ENCODE peak calls at places on chromosomes 16 and 17, in ten cellular contexts. One of them, this sample, is unnamed.

GRCh38 chr17:34375598-34375997 is 12.6 kb upstream of the CCL1 start:
- DNase-seq in A549: no peak
- DNase-seq in WTC11: no peak
- DNase-seq in ascending aorta: peak
- DNase-seq in astrocyte of the spinal cord: no peak
- DNase-seq in transverse colon: no peak
- DNase-seq in nephron progenitor cell: no peak
- DNase-seq in cardiac muscle cell: no peak
- DNase-seq in AG04449: no peak
- DNase-seq in heart left ventricle: no peak
- DNase-seq in this sample: no peak

GRCh38 chr16:49701867-49702494 is 153.9 kb downstream of the ZNF423 start:
- DNase-seq in WTC11: peak
- DNase-seq in astrocyte of the spinal cord: peak
- DNase-seq in nephron progenitor cell: peak
- DNase-seq in transverse colon: peak
- DNase-seq in heart left ventricle: peak
- DNase-seq in cardiac muscle cell: peak
- DNase-seq in A549: no peak
- DNase-seq in AG04449: no peak
- DNase-seq in ascending aorta: peak
- DNase-seq in this sample: peak

GRCh38 chr16:55849536-55849935 is 16.6 kb upstream of the CES1 start:
- DNase-seq in AG04449: no peak
- DNase-seq in astrocyte of the spinal cord: no peak
- DNase-seq in WTC11: no peak
- DNase-seq in A549: no peak
- DNase-seq in ascending aorta: no peak
- DNase-seq in heart left ventricle: no peak
- DNase-seq in nephron progenitor cell: no peak
- DNase-seq in cardiac muscle cell: no peak
- DNase-seq in transverse colon: no peak
- DNase-seq in this sample: no peak

GRCh38 chr17:21129023-21129681 is 2.4 kb downstream of the DHRS7B start:
- DNase-seq in heart left ventricle: no peak
- DNase-seq in A549: peak
- DNase-seq in ascending aorta: no peak
- DNase-seq in astrocyte of the spinal cord: peak
- DNase-seq in WTC11: no peak
- DNase-seq in cardiac muscle cell: peak
- DNase-seq in AG04449: peak
- DNase-seq in nephron progenitor cell: no peak
- DNase-seq in transverse colon: no peak
- DNase-seq in this sample: no peak

GRCh38 chr17:80799553-80800403 is 191.9 kb upstream of the CHMP6 start:
- DNase-seq in ascending aorta: peak
- DNase-seq in transverse colon: no peak
- DNase-seq in WTC11: no peak
- DNase-seq in A549: no peak
- DNase-seq in nephron progenitor cell: no peak
- DNase-seq in astrocyte of the spinal cord: no peak
- DNase-seq in cardiac muscle cell: no peak
- DNase-seq in heart left ventricle: no peak
- DNase-seq in AG04449: no peak
- DNase-seq in this sample: no peak

GRCh38 chr17:49401971-49402491 is 12.7 kb downstream of the PHB1 start:
- DNase-seq in WTC11: no peak
- DNase-seq in transverse colon: no peak
- DNase-seq in AG04449: no peak
- DNase-seq in astrocyte of the spinal cord: no peak
- DNase-seq in heart left ventricle: no peak
- DNase-seq in A549: no peak
- DNase-seq in ascending aorta: no peak
- DNase-seq in nephron progenitor cell: no peak
- DNase-seq in cardiac muscle cell: no peak
- DNase-seq in this sample: peak

GRCh38 chr17:16374129-16374528 is 6.8 kb upstream of the UBB start:
- DNase-seq in transverse colon: peak
- DNase-seq in WTC11: no peak
- DNase-seq in A549: no peak
- DNase-seq in heart left ventricle: no peak
- DNase-seq in AG04449: peak
- DNase-seq in ascending aorta: peak
- DNase-seq in cardiac muscle cell: no peak
- DNase-seq in nephron progenitor cell: no peak
- DNase-seq in astrocyte of the spinal cord: peak
- DNase-seq in this sample: no peak

GRCh38 chr16:30354423-30355143 is 525 bp downstream of the CD2BP2 start:
- DNase-seq in nephron progenitor cell: peak
- DNase-seq in A549: no peak
- DNase-seq in heart left ventricle: peak
- DNase-seq in AG04449: no peak
- DNase-seq in WTC11: peak
- DNase-seq in cardiac muscle cell: peak
- DNase-seq in ascending aorta: no peak
- DNase-seq in transverse colon: peak
- DNase-seq in astrocyte of the spinal cord: no peak
- DNase-seq in this sample: no peak

GRCh38 chr17:22310717-22311686 is 618.7 kb downstream of the KCNJ18 start:
- DNase-seq in WTC11: peak
- DNase-seq in cardiac muscle cell: no peak
- DNase-seq in ascending aorta: no peak
- DNase-seq in nephron progenitor cell: no peak
- DNase-seq in transverse colon: no peak
- DNase-seq in astrocyte of the spinal cord: no peak
- DNase-seq in AG04449: no peak
- DNase-seq in A549: peak
- DNase-seq in heart left ventricle: no peak
- DNase-seq in this sample: no peak

GRCh38 chr17:56478836-56479447 is 114.6 kb upstream of the NOG start:
- DNase-seq in cardiac muscle cell: peak
- DNase-seq in nephron progenitor cell: no peak
- DNase-seq in heart left ventricle: no peak
- DNase-seq in WTC11: peak
- DNase-seq in transverse colon: no peak
- DNase-seq in AG04449: no peak
- DNase-seq in ascending aorta: no peak
- DNase-seq in A549: peak
- DNase-seq in astrocyte of the spinal cord: peak
- DNase-seq in this sample: no peak

GRCh38 chr17:82687375-82687861 is 11.1 kb downstream of the RAB40B start:
- DNase-seq in transverse colon: no peak
- DNase-seq in heart left ventricle: no peak
- DNase-seq in A549: peak
- DNase-seq in nephron progenitor cell: no peak
- DNase-seq in astrocyte of the spinal cord: no peak
- DNase-seq in cardiac muscle cell: no peak
- DNase-seq in WTC11: no peak
- DNase-seq in ascending aorta: no peak
- DNase-seq in AG04449: no peak
- DNase-seq in this sample: no peak

DNA sequence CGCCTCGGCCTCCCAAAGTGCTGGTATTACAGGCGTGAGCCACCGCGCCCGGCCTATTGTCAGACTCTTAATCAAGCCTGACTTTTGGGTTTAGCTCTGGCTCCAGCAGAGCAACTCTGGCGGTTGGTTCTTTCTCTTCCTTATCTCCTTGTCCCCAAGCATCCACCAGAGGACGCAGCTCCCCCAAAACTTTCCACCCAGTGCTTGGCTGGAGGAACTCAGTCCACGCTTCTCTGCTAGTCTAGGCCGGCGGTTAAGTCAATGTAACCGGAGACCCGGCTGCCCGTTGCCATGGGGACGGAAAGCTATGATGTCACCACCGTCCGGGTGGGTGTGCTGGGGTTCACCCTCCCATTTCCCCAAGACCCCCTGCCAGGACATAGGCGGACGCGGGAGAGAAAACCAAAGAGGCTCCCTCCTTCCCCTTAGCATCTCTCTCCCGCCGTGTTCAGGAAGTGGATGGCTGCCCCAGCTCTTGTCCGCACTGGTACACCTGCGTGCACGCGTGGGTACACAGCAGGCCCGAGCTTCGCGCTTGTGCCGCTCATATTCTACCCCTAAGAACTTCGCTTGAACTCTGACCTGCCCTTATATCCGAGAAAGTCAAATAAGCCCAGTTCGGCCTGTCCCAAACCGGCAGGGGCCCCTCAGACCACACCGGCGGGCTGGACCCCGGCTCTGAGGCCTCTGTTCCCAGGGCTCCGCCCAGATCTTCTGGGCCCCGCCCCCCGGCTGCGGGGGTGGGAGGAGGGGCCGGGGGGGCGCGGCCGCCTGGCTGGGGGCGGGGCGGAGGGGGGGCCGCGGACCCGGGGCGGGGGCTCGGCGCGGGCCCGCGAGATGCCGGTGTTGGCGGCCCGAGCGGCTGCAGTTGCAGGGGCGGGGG is at the start of gene RND2:
- DNase-seq in cardiac muscle cell: peak
- DNase-seq in AG04449: peak
- DNase-seq in astrocyte of the spinal cord: peak
- DNase-seq in WTC11: peak
- DNase-seq in transverse colon: peak
- DNase-seq in A549: peak
- DNase-seq in nephron progenitor cell: peak
- DNase-seq in ascending aorta: peak
- DNase-seq in heart left ventricle: peak
- DNase-seq in this sample: peak
- TF ChIP-seq CTCF in cardiac muscle cell: peak
- TF ChIP-seq CTCF in AG04449: peak
- TF ChIP-seq CTCF in astrocyte of the spinal cord: peak
- TF ChIP-seq CTCF in WTC11: no peak
- TF ChIP-seq CTCF in transverse colon: peak
- TF ChIP-seq CTCF in A549: peak
- TF ChIP-seq CTCF in nephron progenitor cell: peak
- TF ChIP-seq CTCF in ascending aorta: peak
- TF ChIP-seq CTCF in heart left ventricle: peak
- TF ChIP-seq CTCF in this sample: peak

DNA sequence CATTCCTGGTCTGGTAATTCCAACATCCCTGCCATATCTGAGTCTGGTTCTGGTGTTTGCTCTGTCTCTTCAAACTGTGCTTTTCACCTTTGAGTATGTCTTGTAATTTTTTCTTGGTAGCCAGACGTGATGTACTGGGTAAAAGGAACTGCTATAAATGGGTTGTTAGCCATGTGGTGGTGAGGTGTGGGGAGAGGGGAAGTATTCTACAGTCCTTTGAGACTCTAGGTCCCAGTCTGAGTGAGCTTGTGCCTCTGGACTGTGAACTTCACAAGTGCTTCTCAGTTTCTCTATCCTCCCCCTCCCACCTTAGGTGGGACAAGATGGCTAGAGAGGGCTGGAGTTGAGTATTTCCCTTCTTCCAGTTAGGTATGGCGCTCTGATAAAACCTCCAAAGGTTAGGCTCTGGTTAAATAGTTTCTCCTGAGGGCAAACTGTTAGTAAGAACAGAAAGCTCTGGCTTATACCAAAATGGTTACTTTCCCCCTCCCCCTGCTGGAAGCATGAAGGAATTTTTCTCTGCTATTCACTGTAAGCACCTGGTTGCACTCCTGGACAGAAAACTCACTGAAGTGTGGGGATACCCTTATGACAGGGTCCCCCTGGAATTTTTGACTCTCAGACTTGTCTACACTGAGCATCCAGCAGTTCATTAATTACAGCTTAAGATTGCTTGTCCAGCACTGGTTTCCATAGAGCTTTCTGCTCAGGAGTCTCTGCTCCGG is 87.8 kb downstream of the MARCHF10 start:
- DNase-seq in A549: peak
- DNase-seq in transverse colon: no peak
- DNase-seq in cardiac muscle cell: no peak
- DNase-seq in ascending aorta: no peak
- DNase-seq in astrocyte of the spinal cord: no peak
- DNase-seq in WTC11: no peak
- DNase-seq in AG04449: no peak
- DNase-seq in heart left ventricle: no peak
- DNase-seq in nephron progenitor cell: no peak
- DNase-seq in this sample: no peak
- TF ChIP-seq CTCF in A549: peak
- TF ChIP-seq CTCF in transverse colon: peak
- TF ChIP-seq CTCF in cardiac muscle cell: peak
- TF ChIP-seq CTCF in ascending aorta: no peak
- TF ChIP-seq CTCF in astrocyte of the spinal cord: peak
- TF ChIP-seq CTCF in WTC11: no peak
- TF ChIP-seq CTCF in AG04449: no peak
- TF ChIP-seq CTCF in heart left ventricle: peak
- TF ChIP-seq CTCF in nephron progenitor cell: peak
- TF ChIP-seq CTCF in this sample: peak

GRCh38 chr17:4541328-4542002 is 13.7 kb downstream of the MYBBP1A start:
- DNase-seq in WTC11: peak
- DNase-seq in heart left ventricle: peak
- DNase-seq in A549: no peak
- DNase-seq in nephron progenitor cell: no peak
- DNase-seq in astrocyte of the spinal cord: no peak
- DNase-seq in cardiac muscle cell: no peak
- DNase-seq in transverse colon: no peak
- DNase-seq in AG04449: no peak
- DNase-seq in ascending aorta: no peak
- DNase-seq in this sample: no peak
- TF ChIP-seq CTCF in WTC11: no peak
- TF ChIP-seq CTCF in heart left ventricle: peak
- TF ChIP-seq CTCF in A549: peak
- TF ChIP-seq CTCF in nephron progenitor cell: no peak
- TF ChIP-seq CTCF in astrocyte of the spinal cord: no peak
- TF ChIP-seq CTCF in cardiac muscle cell: no peak
- TF ChIP-seq CTCF in transverse colon: no peak
- TF ChIP-seq CTCF in AG04449: no peak
- TF ChIP-seq CTCF in ascending aorta: no peak
- TF ChIP-seq CTCF in this sample: no peak

GRCh38 chr17:7982171-7982570 is 20.2 kb upstream of the GUCY2D start:
- DNase-seq in astrocyte of the spinal cord: peak
- DNase-seq in ascending aorta: peak
- DNase-seq in nephron progenitor cell: no peak
- DNase-seq in AG04449: no peak
- DNase-seq in WTC11: no peak
- DNase-seq in cardiac muscle cell: no peak
- DNase-seq in heart left ventricle: no peak
- DNase-seq in A549: no peak
- DNase-seq in transverse colon: no peak
- DNase-seq in this sample: no peak

GRCh38 chr17:7977805-7978204 is 24.6 kb upstream of the GUCY2D start:
- DNase-seq in A549: no peak
- DNase-seq in astrocyte of the spinal cord: no peak
- DNase-seq in WTC11: no peak
- DNase-seq in cardiac muscle cell: no peak
- DNase-seq in heart left ventricle: no peak
- DNase-seq in nephron progenitor cell: no peak
- DNase-seq in transverse colon: no peak
- DNase-seq in AG04449: no peak
- DNase-seq in ascending aorta: no peak
- DNase-seq in this sample: no peak

GRCh38 chr17:7984904-7985303 is 17.5 kb upstream of the GUCY2D start:
- DNase-seq in transverse colon: no peak
- DNase-seq in ascending aorta: peak
- DNase-seq in heart left ventricle: no peak
- DNase-seq in AG04449: no peak
- DNase-seq in nephron progenitor cell: no peak
- DNase-seq in WTC11: no peak
- DNase-seq in astrocyte of the spinal cord: no peak
- DNase-seq in A549: no peak
- DNase-seq in cardiac muscle cell: no peak
- DNase-seq in this sample: no peak

GRCh38 chr17:7987112-7987893 is 15.1 kb upstream of the GUCY2D start:
- DNase-seq in transverse colon: no peak
- DNase-seq in nephron progenitor cell: no peak
- DNase-seq in heart left ventricle: no peak
- DNase-seq in astrocyte of the spinal cord: no peak
- DNase-seq in AG04449: no peak
- DNase-seq in A549: no peak
- DNase-seq in ascending aorta: no peak
- DNase-seq in cardiac muscle cell: no peak
- DNase-seq in WTC11: no peak
- DNase-seq in this sample: no peak

GRCh38 chr17:7982666-7983065 is 19.7 kb upstream of the GUCY2D start:
- DNase-seq in A549: no peak
- DNase-seq in astrocyte of the spinal cord: peak
- DNase-seq in nephron progenitor cell: no peak
- DNase-seq in ascending aorta: peak
- DNase-seq in transverse colon: no peak
- DNase-seq in AG04449: no peak
- DNase-seq in WTC11: no peak
- DNase-seq in heart left ventricle: no peak
- DNase-seq in cardiac muscle cell: peak
- DNase-seq in this sample: no peak
- TF ChIP-seq CTCF in A549: no peak
- TF ChIP-seq CTCF in astrocyte of the spinal cord: peak
- TF ChIP-seq CTCF in nephron progenitor cell: no peak
- TF ChIP-seq CTCF in ascending aorta: no peak
- TF ChIP-seq CTCF in transverse colon: no peak
- TF ChIP-seq CTCF in AG04449: peak
- TF ChIP-seq CTCF in WTC11: no peak
- TF ChIP-seq CTCF in heart left ventricle: no peak
- TF ChIP-seq CTCF in cardiac muscle cell: peak
- TF ChIP-seq CTCF in this sample: peak

This sample was measured in neural crest cell.